ENCODE peak calls at places on chromosomes 11 and 22, in nine cellular contexts. D is amygdala; S is natural killer cell; A is hypothalamus; E is keratinocyte; N is C1 segment of cervical spinal cord; J is activated T-helper 9 cell treated with anti-CD3 and anti-CD28 coated beads, Interleukin-2, amount 50 U/mL, for 16 hours; I is CD4-positive, alpha-beta T cell; T is thoracic aorta. P is an unnamed sample.
A peak's percentile ranks its signal among the peaks of the same experiment; 100 is the strongest.

GRCh38 chr11:64534391-64534801 is 56.6 kb upstream of the SLC22A12 start:
- DNase-seq in D (no peak), S (no peak), E (no peak), A (no peak), I (no peak), N (no peak), J (no peak), T (no peak), P (no peak)

GRCh38 chr11:66743271-66743968 is 14.4 kb upstream of the SPTBN2 start:
- DNase-seq in D (no peak), E (peak; percentile 89), S (no peak), A (no peak), T (no peak), I (no peak), J (no peak), N (no peak), P (peak; percentile 87)

GRCh38 chr11:120871924-120872323 is 152.0 kb upstream of the TBCEL start:
- DNase-seq in T (no peak), D (no peak), J (no peak), E (no peak), N (no peak), I (no peak), A (no peak), S (no peak), P (no peak)

GRCh38 chr22:37235897-37236607 is 8.0 kb downstream of the RAC2 start:
- DNase-seq in T (no peak), J (no peak), E (no peak), A (no peak), N (no peak), S (no peak), I (no peak), D (no peak), P (no peak)

GRCh38 chr22:26894766-26895485 is 237.5 kb downstream of the MIAT start:
- DNase-seq in J (no peak), N (no peak), I (no peak), E (no peak), T (no peak), S (no peak), A (no peak), D (no peak), P (peak; percentile 60)

GRCh38 chr11:35786918-35787557 is 124.5 kb downstream of the TRIM44 start:
- DNase-seq in J (no peak), D (no peak), A (peak; percentile 4), E (no peak), T (no peak), S (no peak), N (no peak), I (no peak), P (no peak)

GRCh38 chr11:88979641-88980040 is 86.1 kb downstream of the GRM5 start:
- DNase-seq in T (no peak), J (no peak), S (no peak), I (no peak), E (no peak), D (no peak), N (no peak), A (no peak), P (peak; percentile 0)

GRCh38 chr11:111443640-111444039 is 64.6 kb upstream of the POU2AF1 start:
- DNase-seq in A (no peak), I (no peak), S (no peak), E (no peak), N (no peak), J (no peak), D (no peak), T (no peak), P (no peak)

GRCh38 chr11:16896716-16897115 is 117.5 kb downstream of the PLEKHA7 start:
- DNase-seq in E (no peak), S (no peak), J (no peak), I (no peak), T (no peak), N (no peak), D (no peak), A (no peak), P (no peak)

GRCh38 chr11:131465746-131466145 is 95.3 kb downstream of the NTM start:
- DNase-seq in T (no peak), I (no peak), S (no peak), N (no peak), J (no peak), E (no peak), A (no peak), D (no peak), P (no peak)

GRCh38 chr11:3896644-3897043 is 41.2 kb downstream of the STIM1 start:
- DNase-seq in D (no peak), S (no peak), J (no peak), I (no peak), T (no peak), E (no peak), N (no peak), A (no peak), P (no peak)

GRCh38 chr11:13578514-13579140 is 82.8 kb upstream of the PTH start:
- DNase-seq in E (no peak), D (no peak), S (no peak), A (no peak), I (no peak), N (no peak), J (no peak), T (no peak), P (no peak)

GRCh38 chr11:115741376-115741775 is 237.2 kb upstream of the CADM1 start:
- DNase-seq in S (no peak), I (no peak), A (no peak), J (no peak), N (no peak), T (no peak), E (no peak), D (no peak), P (no peak)

GRCh38 chr22:40418366-40419201 is 48.2 kb downstream of the SGSM3 start:
- DNase-seq in A (peak; percentile 56), I (no peak), E (no peak), N (peak; percentile 34), S (no peak), D (peak; percentile 28), J (no peak), T (no peak), P (no peak)